ENCODE peak calls at places on chromosomes 7 and 10, in eight cellular contexts. M is right atrium auricular region, C is heart right ventricle, W is OCI-LY7, S is thoracic aorta, N is H9, E is prostate gland, U is kidney. T is an unnamed sample. For H3K9me3, the result is how much of the 10 kb centered on the place peaks cover.

GRCh38 chr10:6328708-6329423 is 126.1 kb downstream of the PFKFB3 start:
- DNase-seq in M (no peak), C (no peak), W (no peak), S (peak), N (no peak), E (no peak), U (no peak), T (no peak)

GRCh38 chr10:124214610-124215009 is 121.2 kb upstream of the CHST15 start:
- DNase-seq in M (peak), C (no peak), W (no peak), S (no peak), N (no peak), E (no peak), U (no peak), T (no peak)

GRCh38 chr10:121159670-121160069 is 308.5 kb downstream of the WDR11 start:
- DNase-seq in M (no peak), C (no peak), W (no peak), S (no peak), N (no peak), E (no peak), U (no peak), T (no peak)

GRCh38 chr10:89095701-89096391 is 105.2 kb downstream of the FAS start:
- DNase-seq in M (no peak), C (no peak), W (no peak), S (no peak), N (no peak), E (peak), U (no peak), T (no peak)

GRCh38 chr10:68501691-68502090 is 25.6 kb downstream of the SLC25A16 start:
- DNase-seq in M (peak), C (no peak), W (no peak), S (no peak), N (no peak), E (no peak), U (no peak), T (no peak)

GRCh38 chr10:58807631-58808024 is 295.0 kb downstream of the BICC1 start:
- DNase-seq in M (no peak), C (no peak), W (no peak), S (no peak), N (no peak), E (no peak), U (no peak), T (no peak)

GRCh38 chr10:2137549-2138174 is 400.3 kb upstream of the ADARB2 start:
- DNase-seq in M (no peak), C (no peak), W (peak), S (no peak), N (peak), E (no peak), U (no peak), T (no peak)

GRCh38 chr7:94368371-94368791 is 26.3 kb upstream of the COL1A2 start:
- DNase-seq in M (no peak), C (peak), W (no peak), S (no peak), N (no peak), E (no peak), U (no peak), T (no peak)

GRCh38 chr7:123022576-123022975 is 27.1 kb upstream of the TAS2R16 start:
- DNase-seq in M (no peak), C (no peak), W (no peak), S (no peak), N (no peak), E (no peak), U (no peak), T (no peak)

GRCh38 chr7:64630496-64630895 is 35.4 kb upstream of the ZNF107 start:
- DNase-seq in M (no peak), C (no peak), W (peak), S (no peak), N (no peak), E (no peak), U (no peak), T (no peak)

DNA sequence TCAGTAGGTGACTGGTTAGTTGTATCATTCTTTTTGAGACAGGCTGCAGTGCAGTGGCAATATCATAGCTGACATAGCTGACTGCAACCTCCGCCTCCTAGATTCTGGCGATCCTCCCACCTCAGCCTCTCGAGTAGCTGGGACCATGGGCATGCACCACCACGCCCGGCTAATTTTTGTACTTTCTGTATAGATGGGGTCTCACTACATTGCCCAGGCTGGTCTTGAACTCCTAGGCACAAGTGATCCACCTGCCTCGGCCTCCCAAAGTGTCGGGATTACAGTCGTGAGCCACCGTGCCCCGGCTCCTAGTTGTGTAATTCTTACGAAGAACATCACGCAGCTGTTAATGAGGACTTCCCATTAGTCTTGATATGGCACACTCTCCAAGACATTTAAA is 123.4 kb upstream of the VKORC1L1 start:
- DNase-seq in M (no peak), C (no peak), W (no peak), S (no peak), N (no peak), E (no peak), U (no peak), T (no peak)
- H3K27ac ChIP-seq in M (no peak), C (no peak), W (no peak), S (peak), N (no peak), E (no peak), U (no peak), T (no peak)

DNA sequence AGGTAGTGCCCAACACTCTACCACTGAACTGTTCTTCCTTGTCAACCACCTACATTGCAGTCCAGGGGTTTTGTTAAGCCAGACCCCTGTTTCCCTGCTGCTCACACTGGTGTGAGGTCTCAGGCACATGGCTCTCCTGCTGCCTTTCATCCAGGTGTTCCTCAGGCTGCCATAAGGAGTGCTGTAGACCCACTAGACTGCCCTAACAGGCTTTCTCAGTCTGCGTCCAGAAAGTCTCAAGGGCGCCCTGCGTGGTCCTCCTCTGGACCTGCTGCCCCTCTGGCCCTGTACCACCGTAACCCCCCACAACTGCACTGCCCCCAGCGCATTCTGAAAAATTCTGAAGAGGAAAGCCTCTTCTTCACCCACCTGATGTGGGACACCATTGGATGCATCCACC is 225.7 kb upstream of the ANKRD30A start:
- DNase-seq in M (no peak), C (no peak), W (no peak), S (no peak), N (no peak), E (no peak), U (no peak), T (no peak)
- H3K9me3 ChIP-seq in M (under half), C (under half), W (under half), S (under half), N (under half), E (under half), U (under half), T (under half)

GRCh38 chr10:69826789-69827532 is 25.3 kb downstream of the COL13A1 start:
- DNase-seq in M (no peak), C (no peak), W (no peak), S (no peak), N (no peak), E (no peak), U (no peak), T (no peak)
- TF ChIP-seq CTCF in M (no peak), C (no peak), W (no peak), S (no peak), N (peak), E (no peak), U (no peak), T (no peak)

GRCh38 chr10:49243610-49244283 is 55.2 kb upstream of the C10orf71 start:
- DNase-seq in M (no peak), C (no peak), W (no peak), S (no peak), N (no peak), E (no peak), U (no peak), T (no peak)
- H3K27ac ChIP-seq in M (no peak), C (peak), W (no peak), S (no peak), N (no peak), E (no peak), U (no peak), T (no peak)

GRCh38 chr7:3399858-3400257 is 98.8 kb downstream of the SDK1 start:
- DNase-seq in M (no peak), C (no peak), W (peak), S (no peak), N (peak), E (no peak), U (no peak), T (no peak)

GRCh38 chr7:3397324-3397723 is 96.3 kb downstream of the SDK1 start:
- DNase-seq in M (no peak), C (no peak), W (no peak), S (no peak), N (no peak), E (no peak), U (no peak), T (no peak)

GRCh38 chr7:3393862-3394261 is 92.8 kb downstream of the SDK1 start:
- DNase-seq in M (no peak), C (no peak), W (no peak), S (no peak), N (no peak), E (no peak), U (no peak), T (no peak)
- H3K9me3 ChIP-seq in M (under half), C (under half), W (under half), S (under half), N (under half), E (under half), U (under half), T (under half)

DNA sequence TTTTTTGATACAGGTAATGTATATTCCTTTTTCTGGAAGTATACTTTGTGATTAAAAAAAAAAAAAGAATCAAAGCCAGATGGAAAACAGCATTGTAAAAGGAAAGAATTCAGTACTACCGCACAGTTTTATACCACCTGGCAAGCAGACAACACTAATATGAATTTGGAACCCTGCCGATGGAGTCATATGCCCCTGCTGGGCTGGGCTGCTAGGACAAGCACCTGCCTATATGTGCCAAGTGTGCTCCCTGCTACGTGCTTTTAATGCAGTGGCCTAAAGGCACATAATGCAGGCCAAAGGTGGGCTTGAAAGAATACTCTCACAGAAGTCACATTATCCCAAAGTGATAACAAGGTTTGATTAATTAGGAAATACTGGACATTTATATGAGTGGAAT is 29.8 kb upstream of the WAC start:
- DNase-seq in M (no peak), C (peak), W (no peak), S (no peak), N (no peak), E (peak), U (no peak), T (no peak)
- TF ChIP-seq CTCF in M (no peak), C (peak), W (no peak), S (no peak), N (no peak), E (no peak), U (no peak), T (no peak)

DNA sequence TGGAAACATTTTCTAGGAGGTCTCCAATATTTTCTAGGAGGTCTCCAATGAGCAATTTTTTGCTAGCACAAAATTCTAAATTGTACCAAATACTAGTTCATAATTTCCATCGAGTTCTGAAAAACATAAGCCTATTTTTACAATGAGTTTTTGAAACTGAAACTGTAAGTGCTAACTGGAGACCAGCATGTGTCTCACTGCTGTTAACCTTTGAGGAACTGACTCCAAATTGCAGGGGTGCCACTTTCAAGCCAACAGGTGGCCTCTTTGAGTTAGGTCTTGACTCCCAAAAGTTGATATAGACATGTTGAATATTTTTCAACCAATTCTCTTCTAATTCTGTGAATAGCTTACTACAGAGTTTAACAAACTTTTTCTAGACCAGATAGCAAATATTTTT is 58.8 kb downstream of the CAV1 start:
- DNase-seq in M (no peak), C (no peak), W (peak), S (no peak), N (no peak), E (no peak), U (no peak), T (no peak)
- H3K27ac ChIP-seq in M (peak), C (peak), W (no peak), S (peak), N (no peak), E (no peak), U (no peak), T (no peak)

DNA sequence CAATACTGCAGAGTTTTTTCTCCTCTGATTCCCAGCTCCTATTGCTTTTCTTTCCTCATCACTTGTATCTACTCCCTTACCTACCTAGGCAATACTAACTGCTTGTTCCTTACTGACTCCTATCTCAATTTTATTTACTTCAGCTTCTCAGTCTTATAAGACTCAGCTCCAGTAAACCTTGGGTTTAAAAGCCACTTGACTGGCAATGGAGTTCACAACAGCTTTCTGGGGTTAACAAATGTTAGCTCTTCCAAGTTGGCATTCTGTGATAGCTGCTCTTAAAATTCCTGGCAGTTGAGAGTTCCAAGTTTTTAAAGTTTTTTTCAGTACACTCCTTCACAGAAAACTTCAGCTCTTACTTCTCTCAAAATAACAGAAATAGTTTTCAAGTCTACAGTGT is 14.2 kb downstream of the ATAD1 start:
- DNase-seq in M (no peak), C (no peak), W (no peak), S (no peak), N (no peak), E (no peak), U (no peak), T (no peak)
- H3K9me3 ChIP-seq in M (under half), C (under half), W (half or more), S (under half), N (under half), E (under half), U (under half), T (under half)

DNA sequence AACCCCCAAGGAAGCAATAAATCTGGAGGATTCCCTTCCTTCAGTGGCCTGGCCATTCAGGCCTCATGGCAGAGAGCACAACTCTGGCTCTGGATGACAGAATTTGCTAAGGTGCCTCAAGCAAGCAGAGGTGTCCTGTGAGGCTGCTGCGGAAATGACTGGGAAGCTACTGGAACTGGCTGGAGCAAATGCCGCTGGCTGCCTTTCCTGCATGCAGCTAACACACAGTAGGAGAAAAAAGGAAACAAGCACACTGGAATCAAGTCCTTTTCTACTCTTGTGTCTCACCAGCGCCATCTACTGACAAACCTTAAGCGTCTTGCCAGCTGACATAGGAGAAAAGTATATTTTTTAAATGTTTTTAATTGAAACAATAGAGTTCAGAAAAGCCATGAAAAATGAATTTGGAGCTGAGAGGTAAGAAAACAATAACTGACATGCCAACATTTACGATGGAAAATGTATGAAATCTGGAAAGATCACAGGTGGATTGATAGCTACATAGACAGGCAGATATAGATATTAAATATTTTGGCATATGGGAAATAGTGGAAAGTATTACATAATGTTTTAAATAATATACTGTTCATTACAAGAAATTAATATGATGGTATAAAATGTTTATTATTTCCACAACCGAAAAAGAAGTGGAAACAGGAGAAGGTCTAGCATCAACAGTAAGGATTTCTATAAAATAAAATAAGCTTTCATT is 951.6 kb downstream of the ANKRD7 start:
- DNase-seq in M (no peak), C (peak), W (peak), S (no peak), N (peak), E (peak), U (no peak), T (peak)
- TF ChIP-seq CTCF in M (peak), C (peak), W (peak), S (peak), N (peak), E (peak), U (peak), T (peak)